ENCODE peak calls at places on chromosome 5, in ten cellular contexts. W is smooth muscle cell of the brain vasculature; B is left ventricle myocardium superior; Q is AG04450; F is stimulated activated CD4-positive, alpha-beta T cell treated with anti-CD3 and anti-CD28 coated beads, Interleukin-2, amount 100 ng/mL, for 24 hours; T is globus pallidus; D is lower leg skin; C is activated naive CD8-positive, alpha-beta T cell treated with anti-CD3 and anti-CD28 coated beads for 36 hours; K is cortex of kidney; Y is activated CD8-positive, alpha-beta memory T cell treated with anti-CD3 and anti-CD28 coated beads for 1 hour. U is an unnamed sample.

GRCh38 chr5:7801898-7802614 is 48.9 kb downstream of the CFAP90 start:
- DNase-seq in W (no peak), C (no peak), Y (no peak), K (no peak), T (peak), D (no peak), Q (no peak), B (no peak), F (no peak), U (no peak)

GRCh38 chr5:9712506-9713285 is 82.5 kb upstream of the TAS2R1 start:
- DNase-seq in B (no peak), K (no peak), W (no peak), C (no peak), Q (peak), Y (no peak), F (no peak), D (no peak), T (no peak), U (no peak)

GRCh38 chr5:146199216-146199815 is 4.1 kb upstream of the RBM27 start:
- DNase-seq in T (no peak), B (no peak), K (no peak), D (no peak), W (no peak), Q (no peak), Y (no peak), F (no peak), C (no peak), U (no peak)

GRCh38 chr5:26482817-26483375 is 555.5 kb downstream of the CDH9 start:
- DNase-seq in W (no peak), Y (no peak), D (no peak), C (no peak), T (peak), K (no peak), Q (no peak), F (no peak), B (no peak), U (no peak)

GRCh38 chr5:107228237-107228636 is 442.5 kb downstream of the EFNA5 start:
- DNase-seq in D (no peak), F (no peak), B (no peak), K (no peak), Y (no peak), C (no peak), W (no peak), T (no peak), Q (no peak), U (no peak)

GRCh38 chr5:62144395-62145022 is 161.5 kb upstream of the KIF2A start:
- DNase-seq in D (no peak), C (no peak), Y (no peak), Q (no peak), W (no peak), K (no peak), B (no peak), F (no peak), T (peak), U (no peak)

GRCh38 chr5:89255845-89256463 is 373.0 kb upstream of the MEF2C start:
- DNase-seq in C (no peak), Q (peak), Y (no peak), T (no peak), K (no peak), W (no peak), B (no peak), D (no peak), F (no peak), U (no peak)

GRCh38 chr5:178546675-178547033 is 43.5 kb downstream of the COL23A1 start:
- DNase-seq in T (no peak), F (no peak), Q (no peak), Y (no peak), D (no peak), B (peak), K (no peak), C (no peak), W (no peak), U (no peak)

GRCh38 chr5:178542455-178542854 is 47.7 kb downstream of the COL23A1 start:
- DNase-seq in F (no peak), C (no peak), D (no peak), K (no peak), W (no peak), B (no peak), T (peak), Y (no peak), Q (no peak), U (no peak)

GRCh38 chr5:82375488-82376294 is 97.5 kb upstream of the RPS23 start:
- DNase-seq in Y (no peak), T (no peak), Q (no peak), F (no peak), B (no peak), D (no peak), C (no peak), W (no peak), K (no peak), U (no peak)

GRCh38 chr5:67353500-67353931 is 156.9 kb upstream of the CD180 start:
- DNase-seq in F (no peak), W (peak), K (no peak), B (no peak), T (peak), Y (no peak), C (no peak), Q (no peak), D (no peak), U (no peak)

GRCh38 chr5:6765612-6766525 is 52.6 kb downstream of the TENT4A start:
- DNase-seq in B (peak), Y (no peak), D (peak), C (peak), F (peak), T (peak), K (no peak), Q (peak), W (peak), U (no peak)

GRCh38 chr5:120516799-120517198 is 52.7 kb downstream of the PRR16 start:
- DNase-seq in C (no peak), Q (no peak), D (no peak), B (no peak), T (no peak), Y (no peak), K (no peak), W (peak), F (no peak), U (no peak)

GRCh38 chr5:10524376-10525123 is 39.3 kb upstream of the ANKRD33B start:
- DNase-seq in Y (no peak), C (no peak), W (peak), B (peak), D (peak), K (no peak), F (no peak), Q (peak), T (peak), U (no peak)

GRCh38 chr5:141853895-141854626 is 24.1 kb downstream of the PCDH1 start:
- DNase-seq in W (no peak), B (no peak), F (no peak), C (no peak), D (no peak), Q (no peak), K (no peak), T (no peak), Y (no peak), U (no peak)

GRCh38 chr5:96189028-96189826 is 227.6 kb upstream of the ELL2 start:
- DNase-seq in C (no peak), W (no peak), K (no peak), F (no peak), D (no peak), B (no peak), Y (no peak), Q (no peak), T (no peak), U (no peak)

GRCh38 chr5:115209279-115209678 is 39.6 kb upstream of the TRIM36 start:
- DNase-seq in D (no peak), K (no peak), Y (no peak), W (no peak), T (peak), Q (no peak), F (peak), B (no peak), C (peak), U (no peak)

GRCh38 chr5:174337276-174338203 is 292.0 kb downstream of the NSG2 start:
- DNase-seq in Y (no peak), Q (no peak), T (no peak), K (no peak), F (no peak), C (no peak), W (no peak), D (peak), B (no peak), U (no peak)

GRCh38 chr5:159619826-159620225 is 289.5 kb upstream of the IL12B start:
- DNase-seq in B (no peak), W (no peak), C (no peak), Q (no peak), K (no peak), F (no peak), Y (no peak), T (no peak), D (no peak), U (no peak)

GRCh38 chr5:149452007-149452664 is 73.0 kb upstream of the IL17B start:
- DNase-seq in T (no peak), B (peak), F (no peak), Y (no peak), W (no peak), K (no peak), D (no peak), Q (no peak), C (no peak), U (no peak)

GRCh38 chr5:97006454-97006853 is 70.6 kb downstream of the LNPEP start:
- DNase-seq in K (no peak), Y (no peak), D (no peak), B (no peak), Q (no peak), F (no peak), T (no peak), W (no peak), C (no peak), U (no peak)

GRCh38 chr5:9033524-9033923 is 512.4 kb downstream of the SEMA5A start:
- DNase-seq in Q (no peak), K (no peak), W (no peak), T (no peak), D (no peak), C (no peak), F (no peak), Y (no peak), B (no peak), U (no peak)

U was measured in vagina.